ENCODE peak calls at places on chromosomes 2 and 18, in nine cellular contexts. X, Q, S, P, M, E, R, C and B are unnamed samples.

GRCh38 chr2:234733093-234733489 is 218.7 kb upstream of the SH3BP4 start:
- DNase-seq in P (no peak), X (no peak), R (no peak), Q (no peak), S (no peak), E (no peak), C (no peak), M (no peak), B (no peak)

GRCh38 chr2:168456526-168457176 is 579 bp downstream of the CERS6 start:
- DNase-seq in R (peak), S (no peak), C (peak), M (peak), E (no peak), Q (peak), X (peak), P (peak), B (peak)

GRCh38 chr18:47817017-47817911 is 113.2 kb downstream of the SMAD2 start:
- DNase-seq in X (no peak), Q (no peak), R (no peak), E (no peak), S (no peak), M (no peak), P (no peak), C (no peak), B (no peak)

GRCh38 chr2:126614529-126615279 is 41.3 kb upstream of the GYPC start:
- DNase-seq in P (no peak), C (no peak), Q (no peak), R (no peak), X (no peak), S (no peak), M (no peak), E (no peak), B (no peak)

GRCh38 chr2:200223385-200223784 is 83.1 kb upstream of the SPATS2L start:
- DNase-seq in S (no peak), P (no peak), C (no peak), R (no peak), Q (peak), M (no peak), E (no peak), X (no peak), B (no peak)

GRCh38 chr2:29962922-29963321 is 41.5 kb upstream of the ALK start:
- DNase-seq in X (no peak), E (no peak), Q (no peak), M (no peak), C (no peak), P (no peak), S (no peak), R (no peak), B (no peak)

GRCh38 chr2:61272421-61273070 is 110.6 kb downstream of the C2orf74 start:
- DNase-seq in M (no peak), E (no peak), Q (no peak), P (no peak), S (no peak), X (no peak), C (no peak), R (no peak), B (no peak)

GRCh38 chr2:106098081-106098480 is 96.0 kb downstream of the UXS1 start:
- DNase-seq in R (no peak), E (no peak), Q (no peak), S (no peak), M (no peak), C (no peak), P (no peak), X (peak), B (no peak)

GRCh38 chr18:80033181-80034067 is 810 bp upstream of the RBFA start:
- DNase-seq in P (peak), X (peak), Q (no peak), C (peak), E (peak), M (peak), R (no peak), S (peak), B (no peak)

GRCh38 chr18:7152485-7152884 is 34.9 kb upstream of the LAMA1 start:
- DNase-seq in X (no peak), C (no peak), P (no peak), S (no peak), M (no peak), R (no peak), E (no peak), Q (no peak), B (no peak)